ENCODE peak calls at places on chromosomes 2 and 18, in six cellular contexts. C is transverse colon; Z is CD8-positive, alpha-beta memory T cell; Q is colonic mucosa; X is psoas muscle; N is endodermal cell. B is an unnamed sample. For H3K27me3 and H3K36me3, the result is how much of the 10 kb centered on the place peaks cover.

GRCh38 chr2:20447437-20448245 is 767 bp downstream of the RHOB start:
- DNase-seq in C (peak), Z (peak), Q (peak), X (peak), N (peak), B (peak)

GRCh38 chr18:36381075-36381474 is 83.6 kb downstream of the FHOD3 start:
- DNase-seq in C (no peak), Z (no peak), Q (no peak), X (no peak), N (no peak), B (no peak)

GRCh38 chr2:104321141-104321799 is 532.6 kb upstream of the POU3F3 start:
- DNase-seq in C (no peak), Z (no peak), Q (no peak), X (no peak), N (no peak), B (no peak)

GRCh38 chr18:50192903-50193795 is 1.8 kb downstream of the MYO5B start:
- DNase-seq in C (peak), Z (no peak), Q (peak), X (no peak), N (peak), B (no peak)

GRCh38 chr18:50937183-50937582 is 30.7 kb upstream of the ELAC1 start:
- DNase-seq in C (no peak), Z (no peak), Q (no peak), X (no peak), N (no peak), B (no peak)

GRCh38 chr2:113973856-113974255 is 84.0 kb downstream of the ACTR3 start:
- DNase-seq in C (no peak), Z (no peak), Q (no peak), X (no peak), N (no peak), B (no peak)

GRCh38 chr2:120346034-120346666 is at the start of gene INHBB:
- DNase-seq in C (peak), Z (no peak), Q (no peak), X (no peak), N (peak), B (peak)

GRCh38 chr18:76495435-76496199 is 575 bp upstream of the ZNF516 start:
- DNase-seq in C (peak), Z (no peak), Q (peak), X (peak), N (peak), B (no peak)

DNA sequence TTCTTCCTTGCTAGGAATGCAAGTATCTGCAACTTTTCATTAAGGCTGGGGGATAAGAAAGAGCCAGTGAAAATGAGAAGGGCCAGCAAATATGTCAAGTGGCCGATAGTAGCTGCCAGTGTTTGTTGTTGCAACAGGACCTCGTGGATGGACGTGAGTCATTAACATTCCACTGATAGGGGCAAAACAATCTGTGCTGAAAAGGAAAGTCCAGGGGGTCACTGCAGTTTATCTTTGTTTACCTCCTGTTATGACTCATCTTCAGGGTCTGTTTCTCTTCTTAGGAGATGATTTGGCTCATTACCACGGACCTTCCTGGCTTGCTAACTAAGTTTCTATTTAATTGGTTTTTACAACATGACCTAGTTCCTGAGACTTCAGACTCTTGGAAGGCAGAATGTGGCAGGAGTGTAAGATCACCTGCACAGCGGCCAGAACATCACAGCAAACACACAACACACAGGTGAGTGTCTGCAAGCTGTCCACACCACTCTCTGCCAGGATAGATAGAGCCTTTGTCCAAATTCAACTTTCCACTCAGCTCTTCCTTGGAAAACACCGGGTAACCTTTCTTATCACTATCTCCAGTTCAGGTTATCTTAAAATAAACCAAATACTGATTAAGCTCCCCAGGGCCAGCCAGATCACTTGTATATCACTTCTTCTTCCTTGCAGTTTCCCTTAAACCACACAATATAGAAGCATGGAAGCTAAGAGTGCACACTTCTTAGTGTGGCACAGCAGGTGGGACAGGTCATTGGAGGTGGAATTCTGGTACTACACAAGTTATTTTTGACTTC is 157.5 kb upstream of the LMAN1 start:
- DNase-seq in C (peak), Z (no peak), Q (no peak), X (no peak), N (peak), B (peak)
- H3K4me3 ChIP-seq in C (no peak), Z (no peak), Q (no peak), X (no peak), N (no peak), B (no peak)

GRCh38 chr18:41933778-41934177 is 21.3 kb upstream of the PIK3C3 start:
- DNase-seq in C (no peak), Z (no peak), Q (no peak), X (no peak), N (peak), B (no peak)
- H3K27me3 ChIP-seq in C (under half), Z (under half), Q (under half), X (under half), N (under half), B (under half)

DNA sequence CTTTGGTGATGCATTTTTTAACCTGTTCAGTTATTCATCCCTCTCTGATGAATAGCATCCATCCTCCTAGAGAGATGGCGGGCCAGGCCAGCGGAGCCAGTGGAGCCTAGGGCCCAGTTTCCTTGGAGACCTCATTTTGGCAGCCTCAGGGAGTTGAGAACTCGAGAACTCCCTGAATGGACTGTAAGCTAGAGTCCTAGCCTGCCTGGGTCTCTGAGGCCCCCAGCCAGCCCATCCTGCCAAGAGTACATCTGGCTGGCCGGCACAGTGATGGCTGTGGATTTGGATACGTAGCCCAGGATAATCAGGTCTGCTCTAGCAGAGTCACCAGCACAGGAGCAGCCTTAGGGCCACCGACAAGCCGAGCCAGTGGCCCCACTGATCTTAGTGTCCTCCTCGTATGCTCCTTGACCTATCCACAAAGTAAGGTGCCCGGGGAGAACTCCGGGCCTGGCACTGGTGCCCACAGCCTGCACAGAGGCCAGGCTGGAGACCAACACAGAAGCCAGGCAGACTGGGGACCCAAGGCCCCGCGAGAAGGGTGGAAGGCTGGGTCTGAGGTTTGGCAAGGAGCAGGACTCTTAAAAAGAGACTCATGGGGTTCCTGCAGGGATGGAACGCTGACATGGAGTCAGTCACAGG is 110.5 kb upstream of the MCFD2 start:
- DNase-seq in C (no peak), Z (no peak), Q (no peak), X (no peak), N (no peak), B (no peak)
- H3K36me3 ChIP-seq in C (under half), Z (under half), Q (under half), X (under half), N (under half), B (under half)

GRCh38 chr2:231668981-231669380 is 39.3 kb upstream of the PTMA start:
- DNase-seq in C (no peak), Z (no peak), Q (no peak), X (no peak), N (no peak), B (no peak)

GRCh38 chr2:231673348-231673770 is 35.0 kb upstream of the PTMA start:
- DNase-seq in C (peak), Z (no peak), Q (peak), X (no peak), N (peak), B (peak)

GRCh38 chr2:231670892-231671616 is 37.3 kb upstream of the PTMA start:
- DNase-seq in C (peak), Z (no peak), Q (peak), X (no peak), N (peak), B (no peak)

GRCh38 chr2:231672617-231673347 is 35.5 kb upstream of the PTMA start:
- DNase-seq in C (peak), Z (no peak), Q (peak), X (no peak), N (peak), B (peak)

GRCh38 chr2:231671617-231672350 is 36.5 kb upstream of the PTMA start:
- DNase-seq in C (peak), Z (no peak), Q (peak), X (no peak), N (peak), B (no peak)
- H3K4me3 ChIP-seq in C (no peak), Z (no peak), Q (no peak), X (no peak), N (no peak), B (no peak)